ENCODE peak calls at places on chromosomes 1 and 21, in four cellular contexts. S is GM10248, Z is GM19239, G is brain microvascular endothelial cell. H is an unnamed sample.

GRCh38 chr21:36564647-36565046 is 84.7 kb upstream of the CLDN14 start:
- DNase-seq in S (no peak), Z (no peak), G (no peak), H (no peak)

GRCh38 chr21:38942617-38943245 is 137.0 kb downstream of the ETS2 start:
- DNase-seq in S (no peak), Z (no peak), G (no peak), H (no peak)

GRCh38 chr1:247906504-247907047 is 11.2 kb downstream of the OR2W3 start:
- DNase-seq in S (no peak), Z (no peak), G (no peak), H (peak)

GRCh38 chr1:54464031-54464476 is 57.9 kb upstream of the SSBP3 start:
- DNase-seq in S (no peak), Z (no peak), G (no peak), H (no peak)

GRCh38 chr1:25795955-25796806 is 3.8 kb upstream of the SELENON start:
- DNase-seq in S (no peak), Z (no peak), G (no peak), H (no peak)

GRCh38 chr1:97654866-97655265 is 266.0 kb downstream of the DPYD start:
- DNase-seq in S (no peak), Z (no peak), G (no peak), H (no peak)

GRCh38 chr1:2279210-2279639 is 51.1 kb downstream of the SKI start:
- DNase-seq in S (no peak), Z (no peak), G (peak), H (peak)

GRCh38 chr1:106536741-106537140 is 519.7 kb upstream of the PRMT6 start:
- DNase-seq in S (no peak), Z (no peak), G (peak), H (no peak)

GRCh38 chr1:23421343-23421742 is 3.2 kb downstream of the TCEA3 start:
- DNase-seq in S (no peak), Z (no peak), G (no peak), H (no peak)

GRCh38 chr1:220369511-220369910 is 97.3 kb upstream of the RAB3GAP2 start:
- DNase-seq in S (no peak), Z (no peak), G (no peak), H (no peak)

GRCh38 chr1:156471496-156472490 is 28.8 kb downstream of the MEF2D start:
- DNase-seq in S (no peak), Z (no peak), G (no peak), H (no peak)

GRCh38 chr1:212302745-212303383 is 17.7 kb downstream of the PPP2R5A start:
- DNase-seq in S (no peak), Z (no peak), G (peak), H (no peak)

GRCh38 chr1:246647513-246647912 is 76.7 kb upstream of the SCCPDH start:
- DNase-seq in S (no peak), Z (no peak), G (peak), H (no peak)

GRCh38 chr1:9852410-9853301 is 28.9 kb upstream of the CLSTN1 start:
- DNase-seq in S (no peak), Z (no peak), G (peak), H (no peak)

GRCh38 chr1:33367488-33368405 is 46.8 kb upstream of the A3GALT2 start:
- DNase-seq in S (peak), Z (peak), G (peak), H (peak)

GRCh38 chr1:13600762-13601483 is 17.3 kb downstream of the PDPN start:
- DNase-seq in S (no peak), Z (no peak), G (no peak), H (no peak)

GRCh38 chr1:167128261-167129227 is 34.7 kb downstream of the STYXL2 start:
- DNase-seq in S (no peak), Z (no peak), G (no peak), H (no peak)

GRCh38 chr21:29304577-29304976 is 5.9 kb downstream of the BACH1 start:
- DNase-seq in S (no peak), Z (no peak), G (no peak), H (no peak)

GRCh38 chr1:110390096-110390495 is 730 bp downstream of the SLC16A4 start:
- DNase-seq in S (no peak), Z (no peak), G (peak), H (peak)

GRCh38 chr1:52365091-52365745 is 787 bp downstream of the CC2D1B start:
- DNase-seq in S (no peak), Z (peak), G (peak), H (peak)

GRCh38 chr21:27371688-27372331 is 404.9 kb upstream of the ADAMTS5 start:
- DNase-seq in S (no peak), Z (no peak), G (peak), H (peak)

GRCh38 chr1:19720174-19720573 is 55.5 kb downstream of the HTR6 start:
- DNase-seq in S (no peak), Z (no peak), G (no peak), H (no peak)

GRCh38 chr1:38190978-38191377 is 144.4 kb upstream of the POU3F1 start:
- DNase-seq in S (no peak), Z (no peak), G (no peak), H (no peak)

GRCh38 chr1:213244664-213245091 is 193.6 kb downstream of the RPS6KC1 start:
- DNase-seq in S (peak), Z (peak), G (peak), H (peak)

GRCh38 chr1:235648407-235648907 is 1.1 kb downstream of the GNG4 start:
- DNase-seq in S (no peak), Z (no peak), G (no peak), H (peak)

GRCh38 chr1:177209357-177209756 is 38.6 kb downstream of the BRINP2 start:
- DNase-seq in S (no peak), Z (no peak), G (peak), H (peak)

GRCh38 chr1:9705337-9706098 is 54.0 kb downstream of the PIK3CD start:
- DNase-seq in S (no peak), Z (no peak), G (no peak), H (no peak)

GRCh38 chr1:212192261-212192998 is 92.8 kb upstream of the PPP2R5A start:
- DNase-seq in S (no peak), Z (no peak), G (no peak), H (no peak)

GRCh38 chr1:201137579-201138310 is 10.8 kb upstream of the ASCL5 start:
- DNase-seq in S (no peak), Z (no peak), G (peak), H (peak)

GRCh38 chr21:31732891-31733520 is 1.1 kb upstream of the SCAF4 start:
- DNase-seq in S (no peak), Z (no peak), G (no peak), H (no peak)

GRCh38 chr1:163072658-163073057 is 3.5 kb downstream of the RGS4 start:
- DNase-seq in S (no peak), Z (no peak), G (no peak), H (peak)

GRCh38 chr1:1237874-1238701 is 6.1 kb downstream of the B3GALT6 start:
- DNase-seq in S (no peak), Z (no peak), G (no peak), H (no peak)

GRCh38 chr1:173134800-173135199 is 72.3 kb downstream of the TNFSF4 start:
- DNase-seq in S (no peak), Z (no peak), G (no peak), H (no peak)

GRCh38 chr1:227270554-227270953 is 47.7 kb downstream of the CDC42BPA start:
- DNase-seq in S (no peak), Z (no peak), G (no peak), H (no peak)

GRCh38 chr1:55519937-55520683 is 304.9 kb upstream of the USP24 start:
- DNase-seq in S (no peak), Z (no peak), G (no peak), H (no peak)

GRCh38 chr1:114756949-114757454 is 782 bp downstream of the CSDE1 start:
- DNase-seq in S (no peak), Z (no peak), G (peak), H (no peak)

GRCh38 chr1:224623310-224623714 is 7.2 kb downstream of the CNIH3 start:
- DNase-seq in S (no peak), Z (no peak), G (peak), H (peak)

GRCh38 chr1:226401407-226402303 is 6.2 kb downstream of the PARP1 start:
- DNase-seq in S (no peak), Z (no peak), G (no peak), H (no peak)

GRCh38 chr1:214328770-214329455 is 48.0 kb downstream of the SMYD2 start:
- DNase-seq in S (peak), Z (peak), G (peak), H (peak)

GRCh38 chr1:62057230-62057629 is 137.4 kb upstream of the L1TD1 start:
- DNase-seq in S (no peak), Z (no peak), G (no peak), H (no peak)